ENCODE peak calls at places on chromosomes 6 and 20, in nine cellular contexts. M is IMR-90, B is pancreas, A is mucosa of descending colon, S is stomach, H is left ventricle myocardium inferior, Z is adrenal gland, R is HCT116, U is heart right ventricle. X is an unnamed sample. For H3K36me3, the result is how much of the 10 kb centered on the place peaks cover.

GRCh38 chr6:41964201-41964887 is 22.7 kb upstream of the CCND3 start:
- DNase-seq in M (no peak), B (no peak), R (no peak), S (peak), Z (no peak), A (no peak), U (no peak), H (no peak), X (no peak)

GRCh38 chr6:56649053-56649769 is 6.5 kb upstream of the DST start:
- DNase-seq in M (no peak), R (no peak), B (no peak), Z (no peak), U (no peak), S (no peak), A (no peak), H (no peak), X (peak)

GRCh38 chr6:131054392-131055250 is 8.4 kb downstream of the EPB41L2 start:
- DNase-seq in U (no peak), S (no peak), M (no peak), R (no peak), A (no peak), H (no peak), B (no peak), Z (no peak), X (no peak)

GRCh38 chr20:63829943-63830820 is 882 bp downstream of the ZBTB46 start:
- DNase-seq in S (no peak), Z (no peak), U (no peak), M (peak), B (no peak), H (no peak), A (no peak), R (no peak), X (no peak)

GRCh38 chr6:35955970-35956369 is 35.1 kb upstream of the SRPK1 start:
- DNase-seq in R (no peak), U (no peak), H (no peak), Z (no peak), S (no peak), A (no peak), B (no peak), M (no peak), X (peak)

GRCh38 chr20:31705598-31706597 is 16.8 kb downstream of the BCL2L1 start:
- DNase-seq in U (no peak), R (no peak), H (no peak), Z (no peak), M (no peak), S (no peak), B (no peak), A (no peak), X (peak)

GRCh38 chr6:153790048-153790447 is 249.0 kb upstream of the OPRM1 start:
- DNase-seq in B (no peak), Z (no peak), S (no peak), M (peak), U (no peak), H (no peak), R (peak), A (no peak), X (peak)

GRCh38 chr20:37471741-37472235 is 49.3 kb upstream of the NNAT start:
- DNase-seq in Z (no peak), U (no peak), S (no peak), H (no peak), A (no peak), B (no peak), M (no peak), R (no peak), X (no peak)

GRCh38 chr6:100504786-100505737 is 40.3 kb upstream of the SIM1 start:
- DNase-seq in Z (no peak), U (no peak), A (no peak), S (no peak), B (no peak), R (peak), M (peak), H (no peak), X (no peak)

GRCh38 chr6:132964101-132964867 is 149.9 kb downstream of the RPS12 start:
- DNase-seq in Z (no peak), M (peak), U (no peak), H (no peak), A (no peak), B (no peak), R (no peak), S (no peak), X (no peak)

GRCh38 chr20:44206132-44206531 is 4.4 kb downstream of the OSER1 start:
- DNase-seq in H (no peak), B (no peak), A (no peak), R (no peak), M (no peak), U (no peak), S (no peak), Z (no peak), X (no peak)
- H3K36me3 ChIP-seq in H (under half), B (under half), A (under half), R (under half), M (under half), U (under half), S (under half), Z (under half), X (under half)

GRCh38 chr20:48265791-48266190 is 480.5 kb upstream of the SULF2 start:
- DNase-seq in B (no peak), S (no peak), H (no peak), M (no peak), R (no peak), Z (no peak), A (no peak), U (no peak), X (no peak)
- H3K36me3 ChIP-seq in B (under half), S (under half), H (under half), M (under half), R (under half), Z (under half), A (under half), U (under half), X (under half)

GRCh38 chr6:7604506-7604905 is 14.5 kb downstream of the SNRNP48 start:
- DNase-seq in Z (no peak), M (no peak), S (no peak), R (no peak), B (no peak), U (no peak), H (no peak), A (no peak), X (no peak)
- H3K36me3 ChIP-seq in Z (half or more), M (under half), S (half or more), R (half or more), B (under half), U (under half), H (half or more), A (under half), X (under half)

GRCh38 chr6:63644668-63645326 is 9.2 kb downstream of the PHF3 start:
- DNase-seq in S (no peak), B (no peak), H (no peak), Z (no peak), A (no peak), U (peak), M (no peak), R (no peak), X (no peak)
- H3K36me3 ChIP-seq in S (under half), B (under half), H (under half), Z (under half), A (under half), U (under half), M (under half), R (under half), X (under half)

GRCh38 chr20:34744340-34744739 is 40.2 kb downstream of the TP53INP2 start:
- DNase-seq in S (no peak), A (no peak), R (no peak), B (no peak), H (no peak), M (no peak), Z (no peak), U (no peak), X (no peak)

GRCh38 chr20:34747479-34747878 is 43.3 kb downstream of the TP53INP2 start:
- DNase-seq in H (no peak), R (no peak), Z (no peak), S (no peak), A (no peak), U (no peak), B (no peak), M (no peak), X (no peak)

GRCh38 chr20:34750484-34750883 is 46.3 kb downstream of the TP53INP2 start:
- DNase-seq in M (peak), U (no peak), R (no peak), B (no peak), Z (no peak), S (no peak), A (no peak), H (no peak), X (no peak)

GRCh38 chr20:34743039-34743438 is 38.9 kb downstream of the TP53INP2 start:
- DNase-seq in Z (no peak), U (no peak), B (no peak), R (no peak), H (no peak), M (no peak), A (no peak), S (no peak), X (no peak)

GRCh38 chr20:34744847-34745246 is 40.7 kb downstream of the TP53INP2 start:
- DNase-seq in M (no peak), H (no peak), A (no peak), R (no peak), S (no peak), Z (no peak), B (no peak), U (peak), X (peak)
- H3K36me3 ChIP-seq in M (under half), H (half or more), A (under half), R (under half), S (under half), Z (half or more), B (under half), U (under half), X (under half)

X was measured in small intestine.